ENCODE peak calls at places on chromosomes 11 and 22, in eight cellular contexts. P, S, M, B, X, N, Y and G are unnamed samples.

GRCh38 chr11:36024716-36025115 is 80.9 kb downstream of the LDLRAD3 start:
- DNase-seq in P (no peak), S (no peak), M (no peak), B (no peak), X (no peak), N (no peak), Y (no peak), G (no peak)

GRCh38 chr22:17902960-17903359 is 121.4 kb downstream of the MICAL3 start:
- DNase-seq in P (no peak), S (no peak), M (no peak), B (no peak), X (no peak), N (no peak), Y (no peak), G (no peak)

GRCh38 chr11:60310407-60310998 is 16.6 kb upstream of the MS4A6E start:
- DNase-seq in P (no peak), S (no peak), M (no peak), B (no peak), X (no peak), N (peak; percentile 8), Y (no peak), G (no peak)

GRCh38 chr22:29872989-29873388 is 10.0 kb upstream of the MTMR3 start:
- DNase-seq in P (no peak), S (no peak), M (no peak), B (no peak), X (no peak), N (no peak), Y (no peak), G (no peak)

GRCh38 chr22:46573781-46574437 is 36.5 kb upstream of the CELSR1 start:
- DNase-seq in P (no peak), S (no peak), M (no peak), B (no peak), X (no peak), N (no peak), Y (no peak), G (no peak)

GRCh38 chr22:30444632-30445437 is 19.3 kb downstream of the MTFP1 start:
- DNase-seq in P (peak; percentile 37), S (no peak), M (peak; percentile 54), B (peak; percentile 6), X (peak; percentile 65), N (no peak), Y (no peak), G (peak; percentile 78)

GRCh38 chr11:35030716-35031213 is 108.2 kb upstream of the CD44 start:
- DNase-seq in P (no peak), S (peak; percentile 99), M (peak; percentile 87), B (no peak), X (no peak), N (no peak), Y (peak; percentile 86), G (peak; percentile 68)

GRCh38 chr11:18392434-18393321 is 1.7 kb upstream of the LDHA start:
- DNase-seq in P (no peak), S (no peak), M (no peak), B (no peak), X (no peak), N (no peak), Y (no peak), G (peak; percentile 39)

GRCh38 chr11:122671270-122671906 is 15.9 kb downstream of the UBASH3B start:
- DNase-seq in P (no peak), S (no peak), M (no peak), B (no peak), X (peak; percentile 2), N (no peak), Y (no peak), G (no peak)

GRCh38 chr11:12179019-12179418 is 68.6 kb downstream of the MICAL2 start:
- DNase-seq in P (no peak), S (no peak), M (no peak), B (no peak), X (no peak), N (no peak), Y (no peak), G (peak; percentile 45)

GRCh38 chr11:68115285-68115684 is 5.9 kb downstream of the CHKA start:
- DNase-seq in P (no peak), S (no peak), M (no peak), B (peak; percentile 38), X (no peak), N (no peak), Y (no peak), G (no peak)

GRCh38 chr11:15534266-15534665 is 419.5 kb downstream of the INSC start:
- DNase-seq in P (no peak), S (no peak), M (no peak), B (no peak), X (no peak), N (no peak), Y (no peak), G (no peak)

GRCh38 chr11:108511851-108512474 is 13.8 kb upstream of the POGLUT3 start:
- DNase-seq in P (no peak), S (peak; percentile 80), M (no peak), B (no peak), X (no peak), N (no peak), Y (peak; percentile 65), G (no peak)

GRCh38 chr11:17496406-17496805 is 19.8 kb upstream of the ABCC8 start:
- DNase-seq in P (no peak), S (peak; percentile 4), M (no peak), B (no peak), X (no peak), N (no peak), Y (no peak), G (no peak)

GRCh38 chr11:116563028-116563712 is 209.6 kb downstream of the BUD13 start:
- DNase-seq in P (no peak), S (no peak), M (no peak), B (no peak), X (no peak), N (peak; percentile 12), Y (peak; percentile 4), G (no peak)

GRCh38 chr11:44312876-44313275 is 2.9 kb upstream of the ALX4 start:
- DNase-seq in P (no peak), S (no peak), M (no peak), B (no peak), X (no peak), N (no peak), Y (no peak), G (no peak)

GRCh38 chr11:113618360-113618759 is 87.7 kb downstream of the TMPRSS5 start:
- DNase-seq in P (no peak), S (peak; percentile 82), M (no peak), B (no peak), X (no peak), N (no peak), Y (peak; percentile 19), G (no peak)

GRCh38 chr11:11847082-11847481 is 5.3 kb downstream of the USP47 start:
- DNase-seq in P (no peak), S (no peak), M (no peak), B (no peak), X (no peak), N (no peak), Y (no peak), G (no peak)

GRCh38 chr11:63489879-63490278 is 1.1 kb downstream of the PLAAT5 start:
- DNase-seq in P (no peak), S (no peak), M (no peak), B (no peak), X (no peak), N (no peak), Y (peak; percentile 35), G (no peak)

GRCh38 chr11:128689586-128689945 is 4.3 kb upstream of the FLI1 start:
- DNase-seq in P (no peak), S (no peak), M (no peak), B (no peak), X (no peak), N (no peak), Y (no peak), G (no peak)

GRCh38 chr22:45919504-45920286 is 57.3 kb downstream of the WNT7B start:
- DNase-seq in P (no peak), S (no peak), M (no peak), B (no peak), X (no peak), N (no peak), Y (no peak), G (no peak)

GRCh38 chr11:42524534-42525227 is 787.1 kb upstream of the API5 start:
- DNase-seq in P (no peak), S (peak; percentile 12), M (no peak), B (peak; percentile 38), X (peak; percentile 64), N (peak; percentile 43), Y (no peak), G (peak; percentile 14)

GRCh38 chr11:67271548-67272284 is 5.4 kb downstream of the GRK2 start:
- DNase-seq in P (no peak), S (no peak), M (no peak), B (peak; percentile 79), X (no peak), N (no peak), Y (no peak), G (peak; percentile 87)

GRCh38 chr11:133907216-133907615 is 49.6 kb downstream of the IGSF9B start:
- DNase-seq in P (no peak), S (no peak), M (no peak), B (no peak), X (no peak), N (no peak), Y (no peak), G (no peak)

GRCh38 chr11:68839953-68840641 is 1.6 kb downstream of the CPT1A start:
- DNase-seq in P (no peak), S (no peak), M (no peak), B (peak; percentile 68), X (no peak), N (no peak), Y (no peak), G (peak; percentile 21)

GRCh38 chr22:39942433-39943213 is 17.6 kb upstream of the TMA7B start:
- DNase-seq in P (no peak), S (no peak), M (no peak), B (no peak), X (no peak), N (no peak), Y (no peak), G (no peak)